ENCODE peak calls at places on chromosomes 16 and 17, in ten cellular contexts. One of them, this sample, is unnamed.

GRCh38 chr16:26644912-26645543 is 421.7 kb upstream of the C16orf82 start:
- DNase-seq in CD8-positive, alpha-beta memory T cell: no peak
- DNase-seq in SW 1271: no peak
- DNase-seq in HS-5: no peak
- DNase-seq in HCEC 1CT: no peak
- DNase-seq in RPMI7951: no peak
- DNase-seq in pons: peak
- DNase-seq in RWPE1: no peak
- DNase-seq in thoracic aorta: no peak
- DNase-seq in activated naive CD4-positive, alpha-beta T cell treated with Interleukin-2 at 50 U/mL for 16 hours: no peak
- DNase-seq in this sample: peak

GRCh38 chr17:10875984-10876555 is 38.2 kb upstream of the PIRT start:
- DNase-seq in RWPE1: peak
- DNase-seq in CD8-positive, alpha-beta memory T cell: no peak
- DNase-seq in pons: peak
- DNase-seq in RPMI7951: peak
- DNase-seq in SW 1271: peak
- DNase-seq in activated naive CD4-positive, alpha-beta T cell treated with Interleukin-2 at 50 U/mL for 16 hours: no peak
- DNase-seq in HCEC 1CT: no peak
- DNase-seq in HS-5: no peak
- DNase-seq in thoracic aorta: no peak
- DNase-seq in this sample: peak

GRCh38 chr16:4010225-4011158 is 105.8 kb downstream of the ADCY9 start:
- DNase-seq in HCEC 1CT: no peak
- DNase-seq in RWPE1: no peak
- DNase-seq in activated naive CD4-positive, alpha-beta T cell treated with Interleukin-2 at 50 U/mL for 16 hours: no peak
- DNase-seq in pons: no peak
- DNase-seq in SW 1271: no peak
- DNase-seq in CD8-positive, alpha-beta memory T cell: no peak
- DNase-seq in RPMI7951: no peak
- DNase-seq in HS-5: no peak
- DNase-seq in thoracic aorta: no peak
- DNase-seq in this sample: no peak

GRCh38 chr17:82113422-82113821 is 15.4 kb upstream of the FASN start:
- DNase-seq in SW 1271: no peak
- DNase-seq in thoracic aorta: no peak
- DNase-seq in RWPE1: no peak
- DNase-seq in pons: no peak
- DNase-seq in HS-5: no peak
- DNase-seq in CD8-positive, alpha-beta memory T cell: no peak
- DNase-seq in RPMI7951: no peak
- DNase-seq in HCEC 1CT: no peak
- DNase-seq in activated naive CD4-positive, alpha-beta T cell treated with Interleukin-2 at 50 U/mL for 16 hours: no peak
- DNase-seq in this sample: no peak

GRCh38 chr16:87198328-87198731 is 118.9 kb downstream of the C16orf95 start:
- DNase-seq in activated naive CD4-positive, alpha-beta T cell treated with Interleukin-2 at 50 U/mL for 16 hours: no peak
- DNase-seq in pons: peak
- DNase-seq in HS-5: no peak
- DNase-seq in thoracic aorta: no peak
- DNase-seq in RPMI7951: peak
- DNase-seq in SW 1271: no peak
- DNase-seq in RWPE1: no peak
- DNase-seq in CD8-positive, alpha-beta memory T cell: no peak
- DNase-seq in HCEC 1CT: no peak
- DNase-seq in this sample: no peak

GRCh38 chr16:81495321-81496234 is 51.0 kb downstream of the CMIP start:
- DNase-seq in thoracic aorta: no peak
- DNase-seq in CD8-positive, alpha-beta memory T cell: no peak
- DNase-seq in RWPE1: no peak
- DNase-seq in HS-5: no peak
- DNase-seq in pons: no peak
- DNase-seq in activated naive CD4-positive, alpha-beta T cell treated with Interleukin-2 at 50 U/mL for 16 hours: no peak
- DNase-seq in HCEC 1CT: no peak
- DNase-seq in RPMI7951: no peak
- DNase-seq in SW 1271: no peak
- DNase-seq in this sample: no peak

GRCh38 chr17:19755821-19756510 is 7.9 kb upstream of the ALDH3A1 start:
- DNase-seq in pons: no peak
- DNase-seq in SW 1271: no peak
- DNase-seq in thoracic aorta: no peak
- DNase-seq in HCEC 1CT: no peak
- DNase-seq in CD8-positive, alpha-beta memory T cell: no peak
- DNase-seq in RPMI7951: no peak
- DNase-seq in HS-5: no peak
- DNase-seq in RWPE1: no peak
- DNase-seq in activated naive CD4-positive, alpha-beta T cell treated with Interleukin-2 at 50 U/mL for 16 hours: no peak
- DNase-seq in this sample: no peak

GRCh38 chr16:83973581-83974385 is 5.7 kb downstream of the NECAB2 start:
- DNase-seq in pons: no peak
- DNase-seq in HCEC 1CT: no peak
- DNase-seq in SW 1271: no peak
- DNase-seq in activated naive CD4-positive, alpha-beta T cell treated with Interleukin-2 at 50 U/mL for 16 hours: no peak
- DNase-seq in thoracic aorta: no peak
- DNase-seq in RWPE1: no peak
- DNase-seq in CD8-positive, alpha-beta memory T cell: no peak
- DNase-seq in RPMI7951: no peak
- DNase-seq in HS-5: no peak
- DNase-seq in this sample: no peak

GRCh38 chr17:77235370-77236080 is 94.8 kb downstream of the SEC14L1 start:
- DNase-seq in RWPE1: no peak
- DNase-seq in activated naive CD4-positive, alpha-beta T cell treated with Interleukin-2 at 50 U/mL for 16 hours: peak
- DNase-seq in HCEC 1CT: peak
- DNase-seq in thoracic aorta: no peak
- DNase-seq in pons: peak
- DNase-seq in CD8-positive, alpha-beta memory T cell: no peak
- DNase-seq in HS-5: no peak
- DNase-seq in RPMI7951: peak
- DNase-seq in SW 1271: no peak
- DNase-seq in this sample: peak

GRCh38 chr16:10172848-10173655 is 9.2 kb downstream of the GRIN2A start:
- DNase-seq in thoracic aorta: no peak
- DNase-seq in RWPE1: peak
- DNase-seq in HCEC 1CT: no peak
- DNase-seq in activated naive CD4-positive, alpha-beta T cell treated with Interleukin-2 at 50 U/mL for 16 hours: no peak
- DNase-seq in HS-5: no peak
- DNase-seq in RPMI7951: peak
- DNase-seq in pons: no peak
- DNase-seq in SW 1271: no peak
- DNase-seq in CD8-positive, alpha-beta memory T cell: no peak
- DNase-seq in this sample: no peak

GRCh38 chr17:81808778-81809555 is 5.0 kb downstream of the GCGR start:
- DNase-seq in thoracic aorta: no peak
- DNase-seq in pons: no peak
- DNase-seq in RPMI7951: no peak
- DNase-seq in SW 1271: peak
- DNase-seq in activated naive CD4-positive, alpha-beta T cell treated with Interleukin-2 at 50 U/mL for 16 hours: peak
- DNase-seq in HCEC 1CT: peak
- DNase-seq in RWPE1: no peak
- DNase-seq in HS-5: no peak
- DNase-seq in CD8-positive, alpha-beta memory T cell: no peak
- DNase-seq in this sample: no peak

GRCh38 chr16:47886631-47887415 is 269.0 kb downstream of the ABCC12 start:
- DNase-seq in RWPE1: no peak
- DNase-seq in activated naive CD4-positive, alpha-beta T cell treated with Interleukin-2 at 50 U/mL for 16 hours: no peak
- DNase-seq in HCEC 1CT: no peak
- DNase-seq in HS-5: no peak
- DNase-seq in RPMI7951: peak
- DNase-seq in thoracic aorta: no peak
- DNase-seq in SW 1271: no peak
- DNase-seq in CD8-positive, alpha-beta memory T cell: no peak
- DNase-seq in pons: peak
- DNase-seq in this sample: no peak

GRCh38 chr16:84868829-84869457 is 49.2 kb downstream of the CRISPLD2 start:
- DNase-seq in CD8-positive, alpha-beta memory T cell: no peak
- DNase-seq in HS-5: no peak
- DNase-seq in thoracic aorta: no peak
- DNase-seq in SW 1271: no peak
- DNase-seq in RWPE1: no peak
- DNase-seq in HCEC 1CT: no peak
- DNase-seq in activated naive CD4-positive, alpha-beta T cell treated with Interleukin-2 at 50 U/mL for 16 hours: no peak
- DNase-seq in pons: no peak
- DNase-seq in RPMI7951: no peak
- DNase-seq in this sample: no peak

GRCh38 chr17:50117202-50118040 is 12.5 kb downstream of the SAMD14 start:
- DNase-seq in CD8-positive, alpha-beta memory T cell: peak
- DNase-seq in pons: no peak
- DNase-seq in SW 1271: no peak
- DNase-seq in RPMI7951: peak
- DNase-seq in RWPE1: peak
- DNase-seq in HS-5: no peak
- DNase-seq in thoracic aorta: no peak
- DNase-seq in HCEC 1CT: peak
- DNase-seq in activated naive CD4-positive, alpha-beta T cell treated with Interleukin-2 at 50 U/mL for 16 hours: peak
- DNase-seq in this sample: peak

GRCh38 chr17:41486809-41487530 is 2.7 kb downstream of the KRT36 start:
- DNase-seq in RWPE1: no peak
- DNase-seq in CD8-positive, alpha-beta memory T cell: no peak
- DNase-seq in thoracic aorta: no peak
- DNase-seq in HS-5: no peak
- DNase-seq in activated naive CD4-positive, alpha-beta T cell treated with Interleukin-2 at 50 U/mL for 16 hours: peak
- DNase-seq in SW 1271: no peak
- DNase-seq in HCEC 1CT: no peak
- DNase-seq in pons: no peak
- DNase-seq in RPMI7951: no peak
- DNase-seq in this sample: peak

GRCh38 chr17:8151120-8151640 is 1.0 kb downstream of the PER1 start:
- DNase-seq in SW 1271: no peak
- DNase-seq in CD8-positive, alpha-beta memory T cell: peak
- DNase-seq in thoracic aorta: peak
- DNase-seq in RPMI7951: peak
- DNase-seq in pons: peak
- DNase-seq in activated naive CD4-positive, alpha-beta T cell treated with Interleukin-2 at 50 U/mL for 16 hours: peak
- DNase-seq in HS-5: no peak
- DNase-seq in RWPE1: no peak
- DNase-seq in HCEC 1CT: peak
- DNase-seq in this sample: peak

GRCh38 chr16:81432899-81433560 is 11.6 kb upstream of the CMIP start:
- DNase-seq in activated naive CD4-positive, alpha-beta T cell treated with Interleukin-2 at 50 U/mL for 16 hours: no peak
- DNase-seq in thoracic aorta: no peak
- DNase-seq in RWPE1: no peak
- DNase-seq in pons: no peak
- DNase-seq in HCEC 1CT: no peak
- DNase-seq in CD8-positive, alpha-beta memory T cell: no peak
- DNase-seq in SW 1271: no peak
- DNase-seq in RPMI7951: no peak
- DNase-seq in HS-5: no peak
- DNase-seq in this sample: no peak

GRCh38 chr17:61981323-61981722 is 53.5 kb upstream of the INTS2 start:
- DNase-seq in RPMI7951: peak
- DNase-seq in RWPE1: peak
- DNase-seq in CD8-positive, alpha-beta memory T cell: no peak
- DNase-seq in pons: no peak
- DNase-seq in activated naive CD4-positive, alpha-beta T cell treated with Interleukin-2 at 50 U/mL for 16 hours: no peak
- DNase-seq in HCEC 1CT: no peak
- DNase-seq in SW 1271: no peak
- DNase-seq in HS-5: no peak
- DNase-seq in thoracic aorta: no peak
- DNase-seq in this sample: no peak

This sample was measured in activated CD4-positive, alpha-beta memory T cell treated with anti-CD3 and anti-CD28 coated beads, Interleukin-2, amount 10 ng/mL, durations not matched to agents 7 days and 5 days.